ENCODE peak calls at places on chromosomes 1 and 21, in ten cellular contexts. B is NCI-H345; R is C1 segment of cervical spinal cord; D is ascending aorta; Z is psoas muscle; Q is activated CD4-positive, alpha-beta T cell treated with anti-CD3 and anti-CD28 coated beads, Interleukin-2, amount 50 U/mL, for 1 hour; H is NCI-H2171; V is AG08396; I is RPMI8226; C is cardiac muscle cell. U is an unnamed sample.

GRCh38 chr1:154866257-154866994 is 3.7 kb downstream of the KCNN3 start:
- DNase-seq in D (no peak), C (peak), B (no peak), Z (no peak), R (no peak), V (no peak), H (no peak), Q (no peak), I (no peak), U (no peak)

GRCh38 chr1:157390646-157391045 is 161.7 kb downstream of the FCRL5 start:
- DNase-seq in Z (no peak), H (no peak), D (no peak), I (peak), B (no peak), R (no peak), Q (no peak), C (peak), V (peak), U (no peak)

GRCh38 chr1:116880952-116881351 is 28.8 kb upstream of the PTGFRN start:
- DNase-seq in H (no peak), R (no peak), D (peak), I (no peak), V (no peak), C (no peak), B (no peak), Q (no peak), Z (no peak), U (no peak)

GRCh38 chr1:221437924-221438323 is 304.0 kb downstream of the DUSP10 start:
- DNase-seq in I (no peak), H (no peak), V (no peak), Z (no peak), D (no peak), C (peak), Q (no peak), R (no peak), B (no peak), U (no peak)

GRCh38 chr1:10456661-10457060 is 6.8 kb downstream of the CORT start:
- DNase-seq in Z (no peak), H (no peak), D (no peak), I (no peak), R (no peak), C (no peak), V (no peak), B (no peak), Q (no peak), U (no peak)

GRCh38 chr1:80450711-80451110 is 1350.0 kb upstream of the ADGRL2 start:
- DNase-seq in D (no peak), B (no peak), V (no peak), I (no peak), C (no peak), R (no peak), Z (no peak), H (no peak), Q (no peak), U (no peak)

GRCh38 chr1:202692959-202693555 is 17.2 kb downstream of the SYT2 start:
- DNase-seq in B (no peak), D (peak), R (no peak), I (peak), Z (peak), Q (peak), C (peak), V (peak), H (no peak), U (peak)

GRCh38 chr1:223204424-223204823 is 61.4 kb upstream of the TLR5 start:
- DNase-seq in I (no peak), Z (no peak), H (no peak), B (no peak), C (no peak), Q (no peak), R (no peak), D (no peak), V (no peak), U (no peak)

GRCh38 chr1:225442156-225442555 is 14.3 kb upstream of the LBR start:
- DNase-seq in R (no peak), C (no peak), D (peak), B (peak), Q (no peak), V (no peak), H (no peak), I (peak), Z (no peak), U (no peak)

GRCh38 chr1:93804412-93804811 is 74.6 kb downstream of the DNTTIP2 start:
- DNase-seq in B (no peak), Z (no peak), H (no peak), I (no peak), D (no peak), Q (no peak), V (peak), C (peak), R (no peak), U (no peak)

GRCh38 chr1:24391882-24392603 is 21.5 kb downstream of the STPG1 start:
- DNase-seq in C (peak), H (peak), R (peak), Q (peak), D (peak), B (peak), Z (peak), V (peak), I (peak), U (peak)

GRCh38 chr21:14677023-14677422 is 130.9 kb upstream of the SAMSN1 start:
- DNase-seq in D (no peak), H (no peak), Z (no peak), R (no peak), C (no peak), V (no peak), Q (no peak), I (no peak), B (no peak), U (no peak)

GRCh38 chr1:234963904-234964702 is 164.5 kb downstream of the TOMM20 start:
- DNase-seq in Q (no peak), C (no peak), V (no peak), Z (peak), R (no peak), B (no peak), H (no peak), I (peak), D (peak), U (no peak)

GRCh38 chr21:37869661-37870060 is 46.6 kb downstream of the KCNJ6 start:
- DNase-seq in I (no peak), R (no peak), H (no peak), B (no peak), Q (no peak), Z (no peak), V (no peak), D (no peak), C (no peak), U (no peak)

GRCh38 chr1:150295476-150295875 is 1.8 kb downstream of the MRPS21 start:
- DNase-seq in H (no peak), Z (no peak), D (no peak), R (no peak), I (no peak), V (no peak), B (no peak), C (no peak), Q (no peak), U (no peak)

GRCh38 chr1:205590457-205590768 is 41.4 kb downstream of the ELK4 start:
- DNase-seq in C (no peak), Q (no peak), D (peak), I (no peak), Z (no peak), V (no peak), B (no peak), H (no peak), R (no peak), U (no peak)

GRCh38 chr1:186530104-186530503 is 69.2 kb upstream of the PDC start:
- DNase-seq in C (peak), V (no peak), I (no peak), B (no peak), R (no peak), D (no peak), H (no peak), Z (no peak), Q (no peak), U (no peak)

GRCh38 chr1:158177705-158178450 is 2.8 kb upstream of the CD1D start:
- DNase-seq in V (peak), I (peak), R (peak), Q (no peak), D (peak), Z (peak), C (peak), H (no peak), B (no peak), U (peak)

GRCh38 chr1:185551008-185551407 is 183.2 kb upstream of the HMCN1 start:
- DNase-seq in R (no peak), Z (no peak), I (no peak), Q (no peak), V (no peak), H (no peak), C (no peak), B (no peak), D (no peak), U (no peak)

U was measured in dorsolateral prefrontal cortex.